ENCODE peak calls at places on chromosomes 5 and 9, in eight cellular contexts. X, E, M, K, U, B, O and N are unnamed samples.

GRCh38 chr5:72363146-72363802 is 43.1 kb downstream of the PTCD2 start:
- DNase-seq in O (no peak), X (no peak), E (peak; percentile 56), K (no peak), U (peak; percentile 86), M (peak; percentile 94), B (no peak), N (no peak)

GRCh38 chr9:77980622-77981021 is 51.0 kb downstream of the GNAQ start:
- DNase-seq in X (no peak), E (no peak), U (no peak), M (peak; percentile 13), O (no peak), B (no peak), K (no peak), N (no peak)

GRCh38 chr5:173790836-173791546 is 97.2 kb upstream of the CPEB4 start:
- DNase-seq in U (no peak), M (no peak), B (no peak), O (no peak), X (no peak), E (no peak), K (no peak), N (no peak)

GRCh38 chr9:107175826-107176500 is 107.1 kb upstream of the RAD23B start:
- DNase-seq in E (no peak), M (no peak), U (no peak), O (no peak), B (no peak), X (no peak), K (no peak), N (peak; percentile 26)

GRCh38 chr5:15353086-15353645 is 146.8 kb upstream of the FBXL7 start:
- DNase-seq in K (no peak), X (no peak), E (no peak), B (no peak), M (no peak), U (no peak), O (no peak), N (no peak)

GRCh38 chr9:35935755-35936509 is 22.0 kb downstream of the OR2S2 start:
- DNase-seq in M (peak; percentile 15), O (no peak), K (no peak), X (no peak), B (no peak), U (peak; percentile 74), E (no peak), N (no peak)

GRCh38 chr5:138605254-138605972 is 30.2 kb upstream of the HSPA9 start:
- DNase-seq in E (no peak), K (no peak), O (no peak), B (no peak), X (no peak), M (peak; percentile 59), U (no peak), N (no peak)

GRCh38 chr9:128142061-128142460 is 7.2 kb upstream of the LCN2 start:
- DNase-seq in O (no peak), M (no peak), U (no peak), E (no peak), K (no peak), X (no peak), B (no peak), N (peak; percentile 5)

GRCh38 chr9:81071108-81071507 is 618.2 kb downstream of the TLE1 start:
- DNase-seq in K (no peak), B (no peak), U (peak; percentile 40), X (no peak), M (peak; percentile 59), O (no peak), E (no peak), N (no peak)